ENCODE peak calls at places on chromosomes 4 and X, in four cellular contexts. One of them, this sample, is unnamed.
A peak's percentile ranks its signal among the peaks of the same experiment; 100 is the strongest.

GRCh38 chr4:128347175-128347868 is 59.7 kb upstream of the PGRMC2 start:
- DNase-seq in activated CD4-positive, alpha-beta T cell treated with anti-CD3 and anti-CD28 coated beads, Interleukin-2, amount 10 ng/mL, durations not matched to agents 7 days and 5 days: no peak
- DNase-seq in A673: no peak
- DNase-seq in caudate nucleus: no peak
- DNase-seq in this sample: no peak

GRCh38 chrX:154712781-154713391 is 38.0 kb downstream of the GAB3 start:
- DNase-seq in activated CD4-positive, alpha-beta T cell treated with anti-CD3 and anti-CD28 coated beads, Interleukin-2, amount 10 ng/mL, durations not matched to agents 7 days and 5 days: peak; percentile 62
- DNase-seq in A673: no peak
- DNase-seq in caudate nucleus: no peak
- DNase-seq in this sample: peak; percentile 30

GRCh38 chrX:111129949-111130348 is 34.0 kb downstream of the PAK3 start:
- DNase-seq in activated CD4-positive, alpha-beta T cell treated with anti-CD3 and anti-CD28 coated beads, Interleukin-2, amount 10 ng/mL, durations not matched to agents 7 days and 5 days: no peak
- DNase-seq in A673: no peak
- DNase-seq in caudate nucleus: no peak
- DNase-seq in this sample: peak; percentile 2

GRCh38 chr4:104064650-104065577 is 345.1 kb upstream of the TACR3 start:
- DNase-seq in activated CD4-positive, alpha-beta T cell treated with anti-CD3 and anti-CD28 coated beads, Interleukin-2, amount 10 ng/mL, durations not matched to agents 7 days and 5 days: no peak
- DNase-seq in A673: peak; percentile 64
- DNase-seq in caudate nucleus: peak; percentile 72
- DNase-seq in this sample: peak; percentile 30

GRCh38 chr4:185464184-185464583 is 7.3 kb downstream of the CCDC110 start:
- DNase-seq in activated CD4-positive, alpha-beta T cell treated with anti-CD3 and anti-CD28 coated beads, Interleukin-2, amount 10 ng/mL, durations not matched to agents 7 days and 5 days: no peak
- DNase-seq in A673: no peak
- DNase-seq in caudate nucleus: no peak
- DNase-seq in this sample: no peak

GRCh38 chrX:149314031-149314430 is 191.1 kb downstream of the IDS start:
- DNase-seq in activated CD4-positive, alpha-beta T cell treated with anti-CD3 and anti-CD28 coated beads, Interleukin-2, amount 10 ng/mL, durations not matched to agents 7 days and 5 days: no peak
- DNase-seq in A673: no peak
- DNase-seq in caudate nucleus: no peak
- DNase-seq in this sample: no peak

GRCh38 chr4:2395038-2395437 is 23.4 kb downstream of the ZFYVE28 start:
- DNase-seq in activated CD4-positive, alpha-beta T cell treated with anti-CD3 and anti-CD28 coated beads, Interleukin-2, amount 10 ng/mL, durations not matched to agents 7 days and 5 days: no peak
- DNase-seq in A673: no peak
- DNase-seq in caudate nucleus: no peak
- DNase-seq in this sample: no peak

GRCh38 chr4:148778980-148779675 is 336.9 kb upstream of the NR3C2 start:
- DNase-seq in activated CD4-positive, alpha-beta T cell treated with anti-CD3 and anti-CD28 coated beads, Interleukin-2, amount 10 ng/mL, durations not matched to agents 7 days and 5 days: no peak
- DNase-seq in A673: no peak
- DNase-seq in caudate nucleus: no peak
- DNase-seq in this sample: no peak

GRCh38 chrX:23422912-23423311 is 88.3 kb downstream of the PTCHD1 start:
- DNase-seq in activated CD4-positive, alpha-beta T cell treated with anti-CD3 and anti-CD28 coated beads, Interleukin-2, amount 10 ng/mL, durations not matched to agents 7 days and 5 days: no peak
- DNase-seq in A673: no peak
- DNase-seq in caudate nucleus: no peak
- DNase-seq in this sample: no peak

GRCh38 chr4:141587897-141588296 is 48.5 kb upstream of the IL15 start:
- DNase-seq in activated CD4-positive, alpha-beta T cell treated with anti-CD3 and anti-CD28 coated beads, Interleukin-2, amount 10 ng/mL, durations not matched to agents 7 days and 5 days: no peak
- DNase-seq in A673: peak; percentile 7
- DNase-seq in caudate nucleus: no peak
- DNase-seq in this sample: no peak

GRCh38 chrX:82666355-82666754 is 841.7 kb upstream of the POU3F4 start:
- DNase-seq in activated CD4-positive, alpha-beta T cell treated with anti-CD3 and anti-CD28 coated beads, Interleukin-2, amount 10 ng/mL, durations not matched to agents 7 days and 5 days: no peak
- DNase-seq in A673: no peak
- DNase-seq in caudate nucleus: no peak
- DNase-seq in this sample: no peak

GRCh38 chrX:74286950-74287349 is 17.0 kb upstream of the ZCCHC13 start:
- DNase-seq in activated CD4-positive, alpha-beta T cell treated with anti-CD3 and anti-CD28 coated beads, Interleukin-2, amount 10 ng/mL, durations not matched to agents 7 days and 5 days: no peak
- DNase-seq in A673: no peak
- DNase-seq in caudate nucleus: no peak
- DNase-seq in this sample: no peak